ENCODE peak calls at places on chromosomes 6 and 20, in five cellular contexts. H is omental fat pad; S is foreskin fibroblast; G is germinal center; Z is activated naive CD4-positive, alpha-beta T cell. K is an unnamed sample.

GRCh38 chr6:41958022-41958856 is 16.6 kb upstream of the CCND3 start:
- DNase-seq in H (no peak), S (no peak), G (no peak), Z (no peak), K (no peak)

GRCh38 chr6:159788757-159789376 is 535 bp downstream of the TCP1 start:
- DNase-seq in H (peak; percentile 32), S (peak; percentile 23), G (peak; percentile 27), Z (peak; percentile 40), K (no peak)

GRCh38 chr6:74807701-74808100 is 398.2 kb downstream of the COL12A1 start:
- DNase-seq in H (no peak), S (no peak), G (no peak), Z (no peak), K (no peak)

GRCh38 chr6:141808662-141809061 is 324.1 kb upstream of the GJE1 start:
- DNase-seq in H (no peak), S (no peak), G (no peak), Z (no peak), K (no peak)

GRCh38 chr20:30491016-30491415 is 766.4 kb upstream of the DEFB115 start:
- DNase-seq in H (no peak), S (no peak), G (no peak), Z (no peak), K (no peak)

GRCh38 chr20:20017001-20017851 is at the start of gene NAA20:
- DNase-seq in H (peak; percentile 83), S (peak; percentile 91), G (peak; percentile 93), Z (peak; percentile 82), K (peak; percentile 73)

GRCh38 chr6:110255356-110255755 is 75.1 kb downstream of the CDC40 start:
- DNase-seq in H (no peak), S (peak; percentile 11), G (no peak), Z (no peak), K (no peak)

GRCh38 chr20:41150664-41151063 is 13.3 kb downstream of the PLCG1 start:
- DNase-seq in H (no peak), S (peak; percentile 41), G (no peak), Z (no peak), K (no peak)

GRCh38 chr6:52566853-52567279 is 10.0 kb downstream of the TRAM2 start:
- DNase-seq in H (no peak), S (peak; percentile 99), G (no peak), Z (no peak), K (no peak)

GRCh38 chr6:90003069-90003800 is 109.0 kb downstream of the GJA10 start:
- DNase-seq in H (no peak), S (no peak), G (no peak), Z (no peak), K (no peak)

GRCh38 chr20:3312940-3313656 is 74.1 kb upstream of the SLC4A11 start:
- DNase-seq in H (no peak), S (peak; percentile 48), G (no peak), Z (no peak), K (no peak)

GRCh38 chr6:169162968-169163903 is 90.4 kb downstream of the THBS2 start:
- DNase-seq in H (no peak), S (peak; percentile 99), G (no peak), Z (no peak), K (no peak)

GRCh38 chr6:54307412-54308036 is 717 bp upstream of the TINAG start:
- DNase-seq in H (no peak), S (no peak), G (no peak), Z (no peak), K (no peak)

GRCh38 chr20:42530855-42531674 is 658.6 kb downstream of the PTPRT start:
- DNase-seq in H (no peak), S (no peak), G (peak; percentile 39), Z (no peak), K (no peak)

GRCh38 chr6:41723178-41723935 is 12.1 kb downstream of the TFEB start:
- DNase-seq in H (peak; percentile 40), S (peak; percentile 92), G (peak; percentile 92), Z (no peak), K (no peak)

GRCh38 chr6:3205913-3206312 is 21.5 kb downstream of the TUBB2B start:
- DNase-seq in H (no peak), S (peak; percentile 89), G (no peak), Z (no peak), K (no peak)

GRCh38 chr20:58075565-58075964 is 152.9 kb downstream of the ANKRD60 start:
- DNase-seq in H (no peak), S (no peak), G (no peak), Z (no peak), K (no peak)

GRCh38 chr20:1808101-1808500 is 87.1 kb upstream of the SIRPA start:
- DNase-seq in H (no peak), S (no peak), G (no peak), Z (no peak), K (no peak)

GRCh38 chr6:137867685-137868509 is 838 bp downstream of the TNFAIP3 start:
- DNase-seq in H (no peak), S (no peak), G (peak; percentile 51), Z (no peak), K (no peak)